ENCODE peak calls at places on chromosome 20, in six cellular contexts. Z is heart left ventricle, A is neural crest cell, F is thoracic aorta, R is kidney, S is mucosa of descending colon. H is an unnamed sample.

GRCh38 chr20:54698373-54698772 is 223.0 kb downstream of the DOK5 start:
- DNase-seq in A (no peak), S (no peak), Z (no peak), R (no peak), F (no peak), H (no peak)

GRCh38 chr20:2890743-2891142 is 17.5 kb downstream of the PTPRA start:
- DNase-seq in R (no peak), A (no peak), Z (no peak), F (no peak), S (no peak), H (no peak)

GRCh38 chr20:47662483-47663353 is 122.6 kb downstream of the SULF2 start:
- DNase-seq in F (no peak), S (no peak), R (no peak), A (no peak), Z (no peak), H (no peak)

GRCh38 chr20:35742741-35743523 is 872 bp upstream of the RBM39 start:
- DNase-seq in R (no peak), F (no peak), S (no peak), A (no peak), Z (no peak), H (no peak)

GRCh38 chr20:14644698-14645097 is 307.3 kb upstream of the FLRT3 start:
- DNase-seq in A (no peak), S (no peak), Z (no peak), R (no peak), F (no peak), H (no peak)

GRCh38 chr20:10217517-10218410 is 866 bp upstream of the SNAP25 start:
- DNase-seq in Z (no peak), F (peak; percentile 11), S (no peak), A (peak; percentile 51), R (peak; percentile 85), H (peak; percentile 58)

GRCh38 chr20:34023937-34024732 is 30.4 kb downstream of the RALY start:
- DNase-seq in A (no peak), R (no peak), Z (no peak), F (no peak), S (no peak), H (no peak)

GRCh38 chr20:22582960-22583772 is 1.2 kb downstream of the FOXA2 start:
- DNase-seq in Z (no peak), A (no peak), S (no peak), R (no peak), F (no peak), H (peak; percentile 24)

GRCh38 chr20:39876974-39877615 is 811.9 kb downstream of the MAFB start:
- DNase-seq in Z (no peak), F (no peak), A (no peak), R (no peak), S (no peak), H (no peak)

GRCh38 chr20:44495257-44495656 is 19.6 kb downstream of the TTPAL start:
- DNase-seq in A (no peak), Z (no peak), F (no peak), R (no peak), S (no peak), H (no peak)

GRCh38 chr20:21555470-21556120 is 41.7 kb upstream of the NKX2-2 start:
- DNase-seq in S (no peak), F (no peak), A (no peak), R (no peak), Z (no peak), H (no peak)

GRCh38 chr20:24634855-24635254 is 165.4 kb downstream of the SYNDIG1 start:
- DNase-seq in F (no peak), Z (peak; percentile 46), A (no peak), R (peak; percentile 49), S (no peak), H (no peak)

GRCh38 chr20:10769700-10770099 is 95.9 kb upstream of the JAG1 start:
- DNase-seq in Z (no peak), F (no peak), R (no peak), S (no peak), A (no peak), H (no peak)

GRCh38 chr20:43102394-43102793 is 87.3 kb downstream of the PTPRT start:
- DNase-seq in R (no peak), Z (no peak), S (no peak), A (no peak), F (no peak), H (no peak)
- TF ChIP-seq CTCF in R (no peak), Z (no peak), S (no peak), A (no peak), F (no peak), H (no peak)

GRCh38 chr20:18721716-18722115 is 91.9 kb upstream of the SCP2D1 start:
- DNase-seq in A (no peak), F (no peak), S (no peak), Z (no peak), R (no peak), H (no peak)

GRCh38 chr20:18715564-18715963 is 98.0 kb upstream of the SCP2D1 start:
- DNase-seq in Z (no peak), F (no peak), R (no peak), A (no peak), S (no peak), H (no peak)

GRCh38 chr20:18717062-18717461 is 96.5 kb upstream of the SCP2D1 start:
- DNase-seq in S (no peak), F (no peak), R (no peak), A (no peak), Z (no peak), H (no peak)

GRCh38 chr20:18719426-18719825 is 94.2 kb upstream of the SCP2D1 start:
- DNase-seq in Z (no peak), F (no peak), A (no peak), R (no peak), S (no peak), H (no peak)

GRCh38 chr20:18718129-18718528 is 95.5 kb upstream of the SCP2D1 start:
- DNase-seq in F (no peak), A (no peak), R (no peak), S (no peak), Z (no peak), H (no peak)
- TF ChIP-seq CTCF in F (no peak), A (no peak), R (no peak), S (no peak), Z (no peak), H (no peak)

GRCh38 chr20:750801-751200 is 17.5 kb downstream of the SLC52A3 start:
- DNase-seq in A (no peak), F (no peak), Z (no peak), R (no peak), S (no peak), H (no peak)

GRCh38 chr20:755931-756330 is 12.4 kb downstream of the SLC52A3 start:
- DNase-seq in S (no peak), R (no peak), A (no peak), Z (no peak), F (no peak), H (no peak)

GRCh38 chr20:752263-752662 is 16.0 kb downstream of the SLC52A3 start:
- DNase-seq in S (no peak), A (no peak), F (no peak), R (no peak), Z (no peak), H (no peak)

GRCh38 chr20:754904-755303 is 13.4 kb downstream of the SLC52A3 start:
- DNase-seq in Z (no peak), S (no peak), A (no peak), F (no peak), R (no peak), H (no peak)

DNA sequence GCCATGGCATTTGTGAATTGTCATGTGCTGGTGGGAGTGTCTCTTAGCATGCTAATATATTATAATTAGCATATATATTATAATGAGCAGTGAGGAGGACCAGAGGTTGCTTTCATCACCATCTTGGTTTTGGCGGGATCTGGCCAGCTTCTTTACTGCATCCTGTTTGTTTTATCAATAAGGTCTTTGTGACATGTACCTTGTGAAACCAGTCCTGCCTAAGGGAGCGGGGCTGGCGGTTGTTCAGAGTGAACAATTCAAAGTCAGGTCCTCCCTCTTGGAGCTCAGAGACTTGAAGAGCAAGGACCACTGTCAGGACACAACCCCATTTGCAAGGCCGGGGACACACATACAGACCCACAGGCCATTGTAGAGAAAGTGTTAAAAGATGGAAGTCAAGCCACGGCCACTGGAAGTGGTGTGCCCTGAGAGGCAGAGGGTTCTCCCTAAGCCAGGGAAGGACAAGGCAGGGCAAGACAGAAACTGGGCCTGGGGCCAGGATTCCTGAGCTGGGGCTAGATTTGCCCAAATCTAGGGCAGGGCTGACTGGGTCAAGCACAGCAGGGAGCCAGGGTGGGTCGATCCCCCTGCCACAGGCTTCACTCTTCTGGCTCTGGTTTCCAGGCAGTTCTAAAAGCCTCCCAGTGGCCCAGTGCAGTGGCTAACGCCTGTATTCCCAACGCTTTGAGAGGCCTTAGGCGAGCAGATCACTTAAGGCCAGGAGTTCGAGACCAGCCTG is 14.2 kb downstream of the SLC52A3 start:
- DNase-seq in S (no peak), Z (no peak), F (no peak), A (no peak), R (no peak), H (no peak)
- TF ChIP-seq CTCF in S (no peak), Z (no peak), F (no peak), A (no peak), R (no peak), H (no peak)

GRCh38 chr20:57582432-57583288 is 21.8 kb downstream of the PCK1 start:
- DNase-seq in F (no peak), Z (no peak), S (peak; percentile 43), R (peak; percentile 92), A (peak; percentile 51), H (peak; percentile 52)
- TF ChIP-seq CTCF in F (peak; percentile 30), Z (no peak), S (no peak), R (peak; percentile 23), A (peak; percentile 63), H (peak; percentile 52)

GRCh38 chr20:46411637-46412036 is 5.2 kb upstream of the ELMO2 start:
- DNase-seq in S (no peak), Z (no peak), R (no peak), A (no peak), F (no peak), H (no peak)
- TF ChIP-seq CTCF in S (no peak), Z (no peak), R (no peak), A (no peak), F (no peak), H (no peak)